ENCODE peak calls at places on chromosomes 6 and 20, in five cellular contexts. X is body of pancreas, P is HFF-Myc, W is Panc1, C is kidney epithelial cell. H is an unnamed sample.

GRCh38 chr6:31815025-31815838 is at the start of the genes HSPA1A and HSPA1L:
- DNase-seq in X (peak; percentile 94), C (no peak), W (peak; percentile 96), P (peak; percentile 89), H (peak; percentile 85)

GRCh38 chr20:45445805-45446562 is 23.6 kb upstream of the WFDC2 start:
- DNase-seq in C (no peak), P (no peak), W (peak; percentile 42), X (peak; percentile 23), H (no peak)

GRCh38 chr6:168226832-168227434 is 92.6 kb downstream of the DACT2 start:
- DNase-seq in W (no peak), X (no peak), P (no peak), C (no peak), H (no peak)

GRCh38 chr20:3621111-3621510 is 42.1 kb downstream of the GFRA4 start:
- DNase-seq in X (no peak), C (no peak), P (no peak), W (no peak), H (no peak)

GRCh38 chr6:157584036-157584435 is 203.0 kb downstream of the ZDHHC14 start:
- DNase-seq in P (no peak), X (no peak), C (no peak), W (no peak), H (no peak)

GRCh38 chr6:2792330-2792729 is 27.1 kb downstream of the WRNIP1 start:
- DNase-seq in W (no peak), C (no peak), X (no peak), P (no peak), H (no peak)

GRCh38 chr20:792248-792647 is 23.9 kb upstream of the SLC52A3 start:
- DNase-seq in P (no peak), C (no peak), W (no peak), X (no peak), H (no peak)

GRCh38 chr20:47799116-47799715 is 13.9 kb upstream of the SULF2 start:
- DNase-seq in C (no peak), W (no peak), P (no peak), X (no peak), H (no peak)

GRCh38 chr20:59087829-59088433 is 45.3 kb upstream of the PRELID3B start:
- DNase-seq in X (peak; percentile 87), P (peak; percentile 24), W (peak; percentile 38), C (no peak), H (no peak)

GRCh38 chr6:85537055-85537494 is 56.6 kb downstream of the SNX14 start:
- DNase-seq in P (no peak), C (no peak), W (no peak), X (no peak), H (no peak)

GRCh38 chr20:57620274-57620990 is at the start of gene ZBP1:
- DNase-seq in W (no peak), P (no peak), C (no peak), X (no peak), H (no peak)

GRCh38 chr6:114096553-114097172 is 125.7 kb upstream of the HDAC2 start:
- DNase-seq in P (no peak), C (no peak), W (no peak), X (peak; percentile 10), H (no peak)

GRCh38 chr6:26224940-26225847 is 138.0 kb downstream of the HFE start:
- DNase-seq in W (no peak), X (no peak), P (peak; percentile 92), C (peak; percentile 95), H (peak; percentile 86)

GRCh38 chr6:90709597-90709996 is 122.7 kb upstream of the MAP3K7 start:
- DNase-seq in C (no peak), W (no peak), X (no peak), P (no peak), H (no peak)

GRCh38 chr6:90708410-90708809 is 121.5 kb upstream of the MAP3K7 start:
- DNase-seq in W (no peak), X (no peak), C (no peak), P (no peak), H (no peak)

GRCh38 chr6:90703383-90703782 is 116.5 kb upstream of the MAP3K7 start:
- DNase-seq in P (no peak), W (no peak), C (no peak), X (no peak), H (no peak)

GRCh38 chr6:90712165-90712564 is 125.3 kb upstream of the MAP3K7 start:
- DNase-seq in P (no peak), C (no peak), W (no peak), X (no peak), H (no peak)

GRCh38 chr6:90707223-90707622 is 120.4 kb upstream of the MAP3K7 start:
- DNase-seq in C (no peak), P (no peak), X (no peak), W (no peak), H (no peak)
- H3K4me3 ChIP-seq in C (no peak overlapping the region), P (no peak overlapping the region), X (no peak overlapping the region), W (no peak overlapping the region), H (no peak overlapping the region)

DNA sequence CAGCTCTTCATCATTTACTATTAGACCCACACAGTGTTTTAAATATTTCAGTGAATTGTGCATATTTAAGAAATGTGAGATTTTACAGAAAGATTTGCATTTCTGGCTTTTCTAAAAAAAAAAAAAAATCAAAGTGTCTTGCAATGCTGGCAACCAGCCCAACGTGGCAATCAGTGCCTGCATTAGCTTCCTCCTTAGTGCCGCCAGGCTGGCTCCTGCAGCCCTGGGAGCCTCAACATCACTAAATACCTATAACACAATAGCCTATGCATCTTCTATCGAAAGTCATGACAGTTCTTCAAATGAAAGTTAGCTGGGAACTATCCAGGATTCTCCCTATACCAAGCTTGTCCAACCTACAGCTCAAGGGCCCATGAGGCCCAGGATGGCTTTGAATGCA is 9.4 kb upstream of the CD93 start:
- DNase-seq in W (no peak), X (no peak), C (no peak), P (no peak), H (no peak)
- H3K4me3 ChIP-seq in W (no peak overlapping the region), X (no peak overlapping the region), C (no peak overlapping the region), P (no peak overlapping the region), H (no peak overlapping the region)

DNA sequence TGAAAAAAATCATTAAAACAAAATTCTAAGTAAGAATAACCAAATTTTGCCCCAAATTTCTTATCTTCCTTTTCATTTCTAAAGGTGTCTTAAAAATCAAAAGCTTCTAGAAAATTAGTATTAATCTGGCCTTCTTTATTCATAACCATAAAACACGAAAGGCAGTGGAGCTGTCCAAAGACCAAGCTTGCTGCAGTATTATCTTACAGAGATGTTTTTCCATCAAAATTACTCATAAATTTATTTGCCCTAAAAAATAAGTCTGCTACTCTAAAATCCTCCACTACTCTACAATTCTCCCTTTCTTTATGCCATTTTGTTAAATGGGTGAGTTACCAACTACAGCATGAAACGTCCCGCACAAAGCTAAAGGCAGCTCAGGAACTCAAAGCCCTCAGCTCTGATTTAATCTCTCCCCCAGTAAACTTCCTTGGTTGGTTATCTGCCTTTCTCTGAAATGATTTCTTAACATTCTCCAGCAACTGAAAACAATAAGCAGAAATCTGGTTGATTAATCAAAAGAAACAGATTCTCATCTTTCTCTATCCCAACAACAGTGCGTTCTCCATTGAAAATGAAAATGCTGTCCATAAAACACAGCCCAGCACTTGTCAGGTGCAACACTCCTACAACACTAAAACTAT is 2.1 kb downstream of the USP49 start:
- DNase-seq in X (no peak), C (no peak), W (no peak), P (no peak), H (no peak)
- H3K4me3 ChIP-seq in X (no peak overlapping the region), C (no peak overlapping the region), W (no peak overlapping the region), P (no peak overlapping the region), H (no peak overlapping the region)

GRCh38 chr6:165850434-165851019 is 187.5 kb upstream of the PDE10A start:
- DNase-seq in W (peak; percentile 46), X (peak; percentile 80), P (peak; percentile 1), C (peak; percentile 7), H (peak; percentile 23)
- H3K4me3 ChIP-seq in W (no peak overlapping the region), X (no peak overlapping the region), P (no peak overlapping the region), C (no peak overlapping the region), H (no peak overlapping the region)

DNA sequence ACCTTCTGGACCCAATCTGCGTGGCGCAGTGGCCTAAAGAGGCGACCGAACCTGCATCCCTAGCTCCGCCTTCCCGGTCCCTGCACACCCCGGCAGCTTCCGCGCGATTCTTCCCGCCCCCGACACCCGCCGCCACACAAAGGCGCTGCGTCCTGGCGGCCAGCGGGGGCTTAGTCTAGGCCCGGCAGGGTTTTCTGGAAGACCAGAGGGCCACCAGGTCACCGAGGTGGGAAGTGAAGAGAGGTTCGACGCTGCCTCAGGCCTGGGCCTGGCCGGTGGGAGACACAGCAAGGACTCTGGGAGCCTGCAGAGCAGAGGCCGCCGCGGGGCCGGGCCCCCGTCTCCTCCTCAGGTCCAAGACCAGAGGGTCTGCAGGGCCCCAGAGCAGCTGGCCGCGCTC is 154.9 kb downstream of the OR2B2 start:
- DNase-seq in W (no peak), X (no peak), P (no peak), C (no peak), H (no peak)
- H3K4me3 ChIP-seq in W (no peak overlapping the region), X (no peak overlapping the region), P (peak overlapping the region; percentile 39), C (peak overlapping the region; percentile 52), H (peak overlapping the region; percentile 14)

GRCh38 chr6:75233097-75233615 is 10.4 kb downstream of the COX7A2 start:
- DNase-seq in W (no peak), C (no peak), P (no peak), X (no peak), H (no peak)

GRCh38 chr6:75235271-75235670 is 8.3 kb downstream of the COX7A2 start:
- DNase-seq in X (no peak), W (no peak), C (no peak), P (no peak), H (no peak)

GRCh38 chr6:75234126-75234865 is 9.3 kb downstream of the COX7A2 start:
- DNase-seq in C (no peak), X (no peak), P (no peak), W (no peak), H (no peak)

GRCh38 chr6:75230484-75231325 is 12.9 kb downstream of the COX7A2 start:
- DNase-seq in P (no peak), C (no peak), W (no peak), X (peak; percentile 54), H (no peak)

DNA sequence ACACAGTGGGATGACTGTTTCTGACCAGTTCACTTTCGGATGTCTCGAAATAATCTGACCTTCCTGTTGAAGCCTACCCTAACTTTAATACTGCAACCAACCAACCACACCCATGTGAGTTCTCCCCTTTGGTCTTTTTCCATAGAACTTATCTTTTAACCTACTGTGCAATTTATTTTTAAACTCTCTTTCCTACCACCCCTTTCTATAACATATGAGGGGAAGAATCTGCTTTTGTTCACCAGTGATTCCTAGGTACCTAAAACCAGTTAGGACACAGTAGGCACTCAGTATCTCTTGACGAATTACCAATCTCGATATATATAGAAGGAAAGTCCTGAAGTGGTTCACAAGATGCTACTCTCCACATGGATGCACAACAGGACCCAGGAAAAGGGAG is 7.0 kb downstream of the COX7A2 start:
- DNase-seq in C (no peak), W (no peak), X (no peak), P (no peak), H (no peak)
- H3K4me3 ChIP-seq in C (no peak overlapping the region), W (no peak overlapping the region), X (no peak overlapping the region), P (no peak overlapping the region), H (no peak overlapping the region)